ENCODE peak calls at places on chromosomes 5 and 9, in ten cellular contexts. X is neural progenitor cell; F is SK-N-SH; W is AG09309; V is CD8-positive, alpha-beta T cell; Y is cardiac muscle cell; A is cardiac fibroblast; S is GM12864; H is foreskin fibroblast; M is BJ. C is an unnamed sample.

GRCh38 chr9:134339183-134339806 is 13.0 kb downstream of the RXRA start:
- DNase-seq in S (no peak), M (no peak), V (no peak), X (no peak), F (no peak), W (no peak), A (peak), H (no peak), Y (no peak), C (no peak)

GRCh38 chr5:12679731-12680130 is 775.5 kb upstream of the CTNND2 start:
- DNase-seq in A (no peak), S (no peak), M (no peak), H (no peak), Y (no peak), V (no peak), W (no peak), X (no peak), F (no peak), C (no peak)

GRCh38 chr5:17127743-17128231 is 89.6 kb upstream of the BASP1 start:
- DNase-seq in W (peak), S (no peak), A (peak), F (no peak), Y (no peak), X (no peak), H (peak), V (no peak), M (peak), C (peak)

GRCh38 chr5:132389453-132390286 is 20.2 kb downstream of the SLC22A5 start:
- DNase-seq in H (peak), F (no peak), Y (no peak), A (peak), S (no peak), X (no peak), W (peak), V (no peak), M (peak), C (peak)

GRCh38 chr9:86985132-86985531 is 37.8 kb upstream of the GAS1 start:
- DNase-seq in A (no peak), Y (no peak), F (no peak), W (no peak), V (no peak), X (no peak), M (no peak), H (no peak), S (no peak), C (no peak)

GRCh38 chr5:68419101-68419636 is 203.6 kb downstream of the PIK3R1 start:
- DNase-seq in A (no peak), S (no peak), H (no peak), F (no peak), X (no peak), Y (no peak), M (no peak), V (no peak), W (no peak), C (no peak)

GRCh38 chr5:67792891-67793290 is 422.7 kb upstream of the PIK3R1 start:
- DNase-seq in H (no peak), W (no peak), X (no peak), F (no peak), M (no peak), A (peak), S (no peak), Y (no peak), V (no peak), C (no peak)

GRCh38 chr5:133739381-133739780 is 127.0 kb upstream of the FSTL4 start:
- DNase-seq in M (no peak), A (no peak), V (no peak), H (no peak), Y (no peak), X (no peak), S (no peak), W (no peak), F (no peak), C (no peak)

GRCh38 chr9:22141906-22142305 is 132.8 kb upstream of the CDKN2B start:
- DNase-seq in F (no peak), H (no peak), A (peak), X (peak), V (no peak), M (no peak), S (no peak), W (no peak), Y (no peak), C (no peak)

GRCh38 chr9:7234144-7234543 is 476.4 kb downstream of the KDM4C start:
- DNase-seq in H (no peak), X (peak), Y (peak), A (peak), S (no peak), F (peak), W (no peak), M (no peak), V (no peak), C (peak)

GRCh38 chr9:89740722-89741121 is 135.9 kb downstream of the GADD45G start:
- DNase-seq in W (no peak), H (no peak), Y (no peak), X (no peak), F (no peak), V (peak), A (no peak), S (no peak), M (no peak), C (no peak)

GRCh38 chr5:72509401-72509800 is 2.2 kb upstream of the ZNF366 start:
- DNase-seq in Y (no peak), A (no peak), H (no peak), S (no peak), V (no peak), X (no peak), M (no peak), W (no peak), F (no peak), C (no peak)

GRCh38 chr5:78287833-78288232 is 6.7 kb downstream of the AP3B1 start:
- DNase-seq in A (peak), F (no peak), M (peak), S (no peak), Y (peak), H (peak), V (no peak), X (no peak), W (peak), C (peak)

GRCh38 chr9:72597181-72597517 is 75.7 kb downstream of the TMC1 start:
- DNase-seq in M (no peak), X (peak), S (no peak), F (no peak), A (no peak), V (no peak), W (no peak), Y (no peak), H (no peak), C (no peak)

GRCh38 chr5:80291776-80292175 is 28.0 kb upstream of the SPZ1 start:
- DNase-seq in V (no peak), W (no peak), M (no peak), X (no peak), Y (no peak), S (no peak), F (no peak), A (no peak), H (no peak), C (no peak)

GRCh38 chr9:113352006-113352405 is 2.7 kb downstream of the BSPRY start:
- DNase-seq in V (no peak), X (no peak), F (no peak), Y (no peak), M (no peak), S (no peak), A (no peak), W (no peak), H (no peak), C (no peak)

GRCh38 chr5:25119654-25120053 is 474.9 kb upstream of the CDH10 start:
- DNase-seq in Y (peak), F (peak), W (no peak), S (no peak), V (no peak), A (no peak), X (no peak), M (no peak), H (no peak), C (no peak)

GRCh38 chr5:135745897-135746500 is 88.5 kb upstream of the SLC25A48 start:
- DNase-seq in M (no peak), A (no peak), F (no peak), Y (no peak), S (no peak), W (no peak), H (no peak), X (no peak), V (no peak), C (no peak)

GRCh38 chr9:91179237-91180138 is 182.2 kb downstream of the AUH start:
- DNase-seq in A (peak), H (peak), W (no peak), X (no peak), V (no peak), S (no peak), Y (no peak), M (no peak), F (no peak), C (peak)

GRCh38 chr5:142798099-142798768 is 28.1 kb downstream of the ARHGAP26 start:
- DNase-seq in F (no peak), V (peak), X (no peak), W (no peak), Y (no peak), S (no peak), A (no peak), H (no peak), M (no peak), C (no peak)

GRCh38 chr5:120465281-120465961 is 1.3 kb downstream of the PRR16 start:
- DNase-seq in W (peak), S (no peak), H (peak), M (no peak), A (peak), V (no peak), Y (peak), F (peak), X (peak), C (peak)

GRCh38 chr5:74392698-74393431 is 247.7 kb downstream of the ENC1 start:
- DNase-seq in F (no peak), H (no peak), M (no peak), S (no peak), X (no peak), Y (no peak), A (peak), W (no peak), V (no peak), C (peak)

GRCh38 chr5:149937610-149938009 is 7.0 kb downstream of the PDE6A start:
- DNase-seq in V (no peak), A (no peak), H (no peak), M (no peak), F (no peak), X (no peak), S (no peak), Y (no peak), W (no peak), C (peak)

GRCh38 chr9:129400001-129400970 is 220.6 kb downstream of the C9orf50 start:
- DNase-seq in F (peak), M (no peak), Y (no peak), H (no peak), A (no peak), W (no peak), X (no peak), S (no peak), V (no peak), C (no peak)

GRCh38 chr5:33482335-33482734 is 41.6 kb downstream of the TARS1 start:
- DNase-seq in M (no peak), X (peak), Y (peak), H (no peak), S (no peak), A (no peak), W (no peak), F (no peak), V (no peak), C (no peak)

GRCh38 chr5:98588225-98588624 is 185.2 kb upstream of the RGMB start:
- DNase-seq in F (no peak), X (no peak), A (no peak), M (no peak), S (no peak), H (no peak), V (no peak), W (no peak), Y (no peak), C (no peak)

GRCh38 chr9:14345586-14346237 is 31.8 kb upstream of the NFIB start:
- DNase-seq in W (no peak), Y (no peak), F (peak), X (peak), S (no peak), V (no peak), A (no peak), H (no peak), M (no peak), C (no peak)

GRCh38 chr9:93309889-93310425 is 126.0 kb downstream of the WNK2 start:
- DNase-seq in M (no peak), A (no peak), F (no peak), V (no peak), H (no peak), Y (no peak), S (no peak), W (no peak), X (no peak), C (no peak)

GRCh38 chr5:79837707-79838620 is 148.3 kb downstream of the CMYA5 start:
- DNase-seq in V (no peak), S (no peak), X (no peak), W (no peak), A (no peak), F (no peak), H (no peak), Y (no peak), M (no peak), C (no peak)

GRCh38 chr9:136955943-136956335 is 3.9 kb downstream of the LCN12 start:
- DNase-seq in S (no peak), H (no peak), A (no peak), M (no peak), V (no peak), W (no peak), Y (no peak), F (no peak), X (no peak), C (no peak)

GRCh38 chr9:31542384-31543055 is 841.9 kb upstream of the ACO1 start:
- DNase-seq in A (peak), V (no peak), F (peak), W (no peak), M (no peak), Y (peak), X (peak), H (peak), S (peak), C (peak)

GRCh38 chr9:94031380-94031779 is 52.9 kb upstream of the PTPDC1 start:
- DNase-seq in H (no peak), V (no peak), W (no peak), M (no peak), X (no peak), Y (no peak), F (no peak), A (no peak), S (no peak), C (no peak)

GRCh38 chr5:175706499-175706898 is 48.6 kb downstream of the HRH2 start:
- DNase-seq in M (no peak), W (no peak), F (no peak), H (no peak), Y (no peak), S (no peak), V (no peak), X (no peak), A (no peak), C (no peak)

GRCh38 chr9:34197756-34198711 is 19.2 kb downstream of the UBAP1 start:
- DNase-seq in W (no peak), X (peak), F (no peak), H (no peak), S (no peak), Y (no peak), V (no peak), M (no peak), A (no peak), C (peak)

GRCh38 chr9:106479679-106480078 is 383.3 kb upstream of the ZNF462 start:
- DNase-seq in W (no peak), X (no peak), M (no peak), S (no peak), F (no peak), V (no peak), Y (no peak), A (peak), H (no peak), C (peak)

GRCh38 chr9:1458503-1458902 is 408.3 kb downstream of the DMRT2 start:
- DNase-seq in W (peak), V (no peak), A (peak), X (no peak), F (no peak), Y (no peak), S (no peak), H (peak), M (peak), C (peak)

DNA sequence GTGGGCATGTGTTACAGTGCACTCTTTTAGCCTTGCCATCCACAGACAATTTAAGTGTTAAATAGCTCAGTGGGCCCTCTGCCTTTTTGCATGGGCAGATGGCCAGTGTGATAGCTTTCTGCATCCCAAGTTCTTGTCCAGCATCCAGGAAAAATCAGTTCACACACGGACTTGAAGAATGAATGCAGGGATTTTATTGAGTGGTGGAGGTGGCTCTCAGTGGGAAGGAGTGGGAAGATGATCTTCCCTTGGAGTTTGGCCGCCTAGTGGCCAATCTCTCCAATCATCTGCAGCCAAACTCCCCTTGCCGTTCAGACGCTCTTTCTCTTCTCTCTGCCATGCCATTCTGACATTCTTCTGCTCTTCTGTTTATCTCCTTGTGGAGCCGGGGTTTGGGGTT is 322.4 kb upstream of the GRAMD2B start:
- DNase-seq in H (no peak), W (no peak), Y (peak), A (peak), V (no peak), S (no peak), X (peak), F (no peak), M (no peak), C (no peak)
- TF ChIP-seq CTCF in H (peak), W (peak), Y (peak), A (peak), V (no peak), S (peak), X (peak), F (peak), M (peak), C (peak)

DNA sequence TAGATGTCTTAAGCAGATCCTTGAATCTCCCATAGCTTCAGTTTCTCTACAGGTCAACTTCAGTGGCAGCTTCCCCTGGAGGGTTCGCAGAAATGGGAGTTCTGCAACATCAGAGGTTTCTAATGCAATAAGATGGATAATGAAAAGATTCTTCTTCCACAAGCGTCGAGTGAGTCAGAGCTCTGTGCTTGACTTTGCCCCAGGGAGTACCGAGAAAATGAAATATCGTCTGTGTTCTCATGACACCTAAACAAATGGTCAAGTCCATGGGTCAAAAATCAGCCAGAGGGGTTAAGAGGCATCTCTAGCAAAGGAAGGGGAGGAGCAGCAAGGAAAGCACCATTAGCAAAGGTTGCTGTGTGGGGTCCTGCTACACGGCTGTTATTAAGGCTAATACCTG is 3.2 kb upstream of the ADRA1B start:
- DNase-seq in F (no peak), Y (no peak), A (peak), H (peak), W (peak), X (no peak), V (no peak), S (no peak), M (no peak), C (peak)
- H3K4me3 ChIP-seq in F (no peak), Y (no peak), A (no peak), H (no peak), W (no peak), X (no peak), V (no peak), S (no peak), M (no peak), C (no peak)

DNA sequence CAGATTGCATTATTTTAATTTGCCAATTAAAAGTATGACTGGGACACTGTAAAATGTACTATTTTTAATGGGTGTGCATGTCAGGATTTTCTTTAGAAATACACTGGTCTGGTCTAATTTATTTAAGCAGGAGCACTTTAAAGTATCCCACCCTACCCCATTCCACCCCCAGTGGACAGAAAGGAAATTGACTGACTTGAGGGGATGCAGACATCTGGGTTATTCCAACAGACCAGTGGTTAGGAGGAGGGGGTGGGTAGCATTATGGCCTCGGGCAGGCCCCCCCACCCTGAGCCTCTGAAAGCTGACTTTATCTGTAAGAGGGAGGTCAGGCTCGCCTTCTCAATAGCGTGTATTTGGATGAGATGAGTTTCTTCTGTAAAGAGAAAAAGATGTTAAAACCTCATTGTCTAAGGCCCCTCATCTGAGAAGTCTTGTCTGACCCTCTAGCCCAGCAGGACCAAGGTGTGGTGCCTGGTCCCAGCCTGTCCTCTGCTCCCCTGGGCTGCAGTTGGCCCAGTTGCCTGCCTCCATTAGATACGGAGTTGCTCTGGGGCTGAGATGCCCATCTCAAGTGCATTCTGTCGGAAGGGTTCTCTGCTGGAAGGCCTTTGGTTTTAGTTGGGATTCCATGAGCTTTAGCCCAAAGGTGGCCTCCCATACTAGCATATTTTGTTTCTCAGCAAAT is 4.4 kb downstream of the HNRNPAB start:
- DNase-seq in V (no peak), F (peak), H (no peak), S (no peak), A (no peak), W (no peak), M (no peak), Y (no peak), X (no peak), C (no peak)
- TF ChIP-seq CTCF in V (peak), F (peak), H (no peak), S (peak), A (no peak), W (no peak), M (peak), Y (no peak), X (peak), C (no peak)

GRCh38 chr9:126643945-126644527 is 30.3 kb downstream of the LMX1B start:
- DNase-seq in Y (no peak), M (no peak), H (no peak), W (no peak), F (no peak), X (peak), S (no peak), V (no peak), A (no peak), C (no peak)
- H3K4me3 ChIP-seq in Y (no peak), M (no peak), H (no peak), W (no peak), F (no peak), X (no peak), S (no peak), V (no peak), A (no peak), C (no peak)

C was measured in epithelial cell of esophagus.